ENCODE peak calls at places on chromosomes 4 and X, in four cellular contexts. One of them, this sample, is unnamed.

GRCh38 chr4:71186566-71187398 is 152.0 kb upstream of the SLC4A4 start:
- DNase-seq in cardiac fibroblast: peak
- DNase-seq in naive B cell: peak
- DNase-seq in fibroblast of lung: peak
- DNase-seq in this sample: peak

GRCh38 chrX:53282313-53282712 is 929 bp upstream of the IQSEC2 start:
- DNase-seq in cardiac fibroblast: no peak
- DNase-seq in naive B cell: no peak
- DNase-seq in fibroblast of lung: peak
- DNase-seq in this sample: no peak

GRCh38 chrX:68041110-68041509 is 392.2 kb downstream of the OPHN1 start:
- DNase-seq in cardiac fibroblast: no peak
- DNase-seq in naive B cell: no peak
- DNase-seq in fibroblast of lung: no peak
- DNase-seq in this sample: no peak

GRCh38 chr4:83231620-83232056 is 53.0 kb downstream of the COQ2 start:
- DNase-seq in cardiac fibroblast: peak
- DNase-seq in naive B cell: peak
- DNase-seq in fibroblast of lung: no peak
- DNase-seq in this sample: peak

GRCh38 chr4:1711906-1712215 is 258 bp downstream of the SLBP start:
- DNase-seq in cardiac fibroblast: no peak
- DNase-seq in naive B cell: no peak
- DNase-seq in fibroblast of lung: no peak
- DNase-seq in this sample: no peak

GRCh38 chr4:177016541-177017141 is 223.9 kb upstream of the VEGFC start:
- DNase-seq in cardiac fibroblast: peak
- DNase-seq in naive B cell: no peak
- DNase-seq in fibroblast of lung: peak
- DNase-seq in this sample: peak

GRCh38 chrX:118545510-118545909 is 49.9 kb downstream of the DOCK11 start:
- DNase-seq in cardiac fibroblast: peak
- DNase-seq in naive B cell: no peak
- DNase-seq in fibroblast of lung: peak
- DNase-seq in this sample: peak

GRCh38 chr4:105751718-105752299 is 43.2 kb downstream of the GSTCD start:
- DNase-seq in cardiac fibroblast: peak
- DNase-seq in naive B cell: no peak
- DNase-seq in fibroblast of lung: no peak
- DNase-seq in this sample: no peak

GRCh38 chrX:19642517-19643109 is 127.3 kb upstream of the MAP3K15 start:
- DNase-seq in cardiac fibroblast: no peak
- DNase-seq in naive B cell: no peak
- DNase-seq in fibroblast of lung: no peak
- DNase-seq in this sample: no peak

GRCh38 chr4:1309261-1310010 is 19.7 kb downstream of the MAEA start:
- DNase-seq in cardiac fibroblast: peak
- DNase-seq in naive B cell: peak
- DNase-seq in fibroblast of lung: peak
- DNase-seq in this sample: peak

GRCh38 chr4:85725727-85726170 is 250.8 kb downstream of the ARHGAP24 start:
- DNase-seq in cardiac fibroblast: no peak
- DNase-seq in naive B cell: peak
- DNase-seq in fibroblast of lung: no peak
- DNase-seq in this sample: peak

GRCh38 chr4:139692300-139693012 is 26.8 kb downstream of the MGST2 start:
- DNase-seq in cardiac fibroblast: no peak
- DNase-seq in naive B cell: no peak
- DNase-seq in fibroblast of lung: no peak
- DNase-seq in this sample: no peak

This sample was measured in iris pigment epithelial cell.